ENCODE peak calls at places on chromosomes 11 and 22, in ten cellular contexts. O is CD8-positive, alpha-beta T cell; Q is ovary; B is psoas muscle; M is activated CD8-positive, alpha-beta T cell treated with anti-CD3 and anti-CD28 coated beads for 36 hours; Z is osteocyte; P is WERI-Rb-1; A is BE2C; E is Calu3; R is fibroblast of the aortic adventitia. S is an unnamed sample.
A peak's percentile ranks its signal among the peaks of the same experiment; 100 is the strongest.

GRCh38 chr11:50088231-50088630 is 55.6 kb downstream of the OR4C45 start:
- DNase-seq in A (no peak), P (no peak), M (no peak), R (no peak), Z (no peak), Q (no peak), E (no peak), O (no peak), B (no peak), S (no peak)

GRCh38 chr11:128576555-128576954 is 10.8 kb downstream of the ETS1 start:
- DNase-seq in P (no peak), E (no peak), B (no peak), A (no peak), R (no peak), Q (no peak), M (no peak), Z (no peak), O (no peak), S (no peak)

GRCh38 chr11:1746956-1747752 is 3.2 kb downstream of the IFITM10 start:
- DNase-seq in Q (no peak), B (no peak), M (no peak), R (no peak), Z (no peak), O (no peak), A (no peak), E (no peak), P (no peak), S (no peak)

GRCh38 chr22:36180038-36180880 is 19.7 kb upstream of the APOL3 start:
- DNase-seq in Z (peak; percentile 93), B (peak; percentile 86), O (peak; percentile 81), P (peak; percentile 84), A (peak; percentile 91), M (peak; percentile 94), Q (peak; percentile 87), E (peak; percentile 87), R (peak; percentile 78), S (peak; percentile 69)

GRCh38 chr22:35337932-35338331 is 38.2 kb downstream of the TOM1 start:
- DNase-seq in Z (no peak), A (no peak), B (no peak), E (no peak), M (peak; percentile 27), O (no peak), P (peak; percentile 38), Q (no peak), R (no peak), S (no peak)

GRCh38 chr22:32323513-32324164 is 34.0 kb upstream of the RFPL3 start:
- DNase-seq in Z (peak; percentile 76), R (no peak), Q (no peak), O (no peak), E (no peak), A (no peak), B (no peak), M (no peak), P (no peak), S (no peak)

GRCh38 chr22:37465721-37466120 is 20.5 kb downstream of the MFNG start:
- DNase-seq in P (no peak), Z (no peak), O (no peak), M (no peak), Q (no peak), B (no peak), A (no peak), E (no peak), R (no peak), S (no peak)

GRCh38 chr22:36641902-36642640 is 61.5 kb downstream of the CACNG2 start:
- DNase-seq in M (peak; percentile 3), P (no peak), Q (no peak), Z (no peak), B (no peak), E (no peak), A (peak; percentile 82), O (no peak), R (peak; percentile 37), S (no peak)

GRCh38 chr11:85784907-85785306 is 26.0 kb downstream of the SYTL2 start:
- DNase-seq in P (no peak), B (no peak), E (no peak), A (no peak), R (no peak), Q (no peak), M (no peak), Z (no peak), O (no peak), S (no peak)

GRCh38 chr11:102097175-102097574 is 13.1 kb upstream of the YAP1 start:
- DNase-seq in P (no peak), E (no peak), O (no peak), R (no peak), B (no peak), M (no peak), A (no peak), Q (no peak), Z (no peak), S (no peak)

GRCh38 chr22:44634426-44635321 is 67.3 kb upstream of the PRR5 start:
- DNase-seq in P (no peak), R (no peak), B (no peak), A (no peak), M (peak; percentile 36), O (no peak), Z (no peak), Q (no peak), E (no peak), S (no peak)

DNA sequence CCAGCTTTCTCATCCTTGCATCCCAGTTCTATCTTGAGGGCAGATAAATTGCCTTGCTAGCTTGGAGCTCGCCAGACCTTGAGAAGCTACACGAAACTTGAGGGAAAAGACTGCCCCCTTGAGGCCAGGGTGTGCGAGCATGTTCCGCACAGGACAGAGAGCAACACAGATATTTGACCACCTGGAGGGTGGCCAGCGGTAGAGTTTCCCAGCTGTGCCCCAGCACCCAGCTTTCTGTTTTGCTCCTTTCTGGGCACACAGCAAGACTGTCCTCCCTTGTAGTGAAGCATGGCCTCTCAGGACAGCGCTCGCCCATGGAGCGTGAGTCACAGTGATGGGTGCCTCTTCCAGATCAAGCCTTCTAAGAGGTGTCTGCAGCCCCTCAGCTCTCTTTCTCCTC is 23.5 kb downstream of the SPATA19 start:
- DNase-seq in E (peak; percentile 27), Q (no peak), B (no peak), O (no peak), P (peak; percentile 84), A (peak; percentile 71), R (no peak), M (peak; percentile 63), Z (peak; percentile 69), S (peak; percentile 55)
- TF ChIP-seq CTCF in E (peak; percentile 43), Q (no peak), B (peak; percentile 51), O (peak; percentile 32), P (peak; percentile 90), A (peak; percentile 87), R (no peak), M (peak; percentile 60), Z (peak; percentile 38), S (peak; percentile 90)

GRCh38 chr11:83881428-83881827 is 595.3 kb upstream of the CCDC90B start:
- DNase-seq in P (no peak), R (no peak), M (no peak), Z (no peak), B (no peak), O (no peak), A (no peak), E (no peak), Q (no peak), S (no peak)
- TF ChIP-seq CTCF in P (peak; percentile 7), R (no peak), M (no peak), Z (no peak), B (no peak), O (no peak), A (peak; percentile 42), E (no peak), Q (no peak), S (no peak)

GRCh38 chr11:2911088-2912037 is 17.9 kb downstream of the PHLDA2 start:
- DNase-seq in M (no peak), Z (no peak), Q (no peak), E (no peak), R (no peak), A (no peak), P (peak; percentile 35), B (no peak), O (no peak), S (no peak)

GRCh38 chr11:2912038-2912410 is 17.2 kb downstream of the PHLDA2 start:
- DNase-seq in B (no peak), Z (no peak), O (no peak), R (no peak), Q (no peak), P (no peak), M (no peak), A (no peak), E (peak; percentile 54), S (no peak)

GRCh38 chr11:2913776-2914474 is 15.3 kb downstream of the PHLDA2 start:
- DNase-seq in O (no peak), E (no peak), M (no peak), Z (no peak), A (no peak), B (no peak), P (no peak), Q (no peak), R (no peak), S (no peak)

GRCh38 chr11:2913029-2913431 is 16.2 kb downstream of the PHLDA2 start:
- DNase-seq in O (no peak), Q (no peak), B (no peak), Z (no peak), E (peak; percentile 44), P (no peak), R (peak; percentile 11), A (no peak), M (no peak), S (no peak)

GRCh38 chr11:2912498-2912897 is 16.7 kb downstream of the PHLDA2 start:
- DNase-seq in B (no peak), P (peak; percentile 33), Q (no peak), Z (peak; percentile 92), M (no peak), E (peak; percentile 98), A (peak; percentile 55), R (peak; percentile 56), O (no peak), S (no peak)
- TF ChIP-seq CTCF in B (no peak), P (no peak), Q (no peak), Z (no peak), M (no peak), E (no peak), A (no peak), R (no peak), O (no peak), S (no peak)

GRCh38 chr11:104328514-104328912 is 164.6 kb upstream of the PDGFD start:
- DNase-seq in Z (no peak), A (peak; percentile 28), O (no peak), E (no peak), M (no peak), R (no peak), B (no peak), P (no peak), Q (no peak), S (no peak)

GRCh38 chr11:104327864-104328513 is 164.0 kb upstream of the PDGFD start:
- DNase-seq in M (no peak), E (no peak), B (no peak), A (peak; percentile 67), P (no peak), Q (no peak), Z (no peak), R (no peak), O (no peak), S (no peak)

GRCh38 chr11:104333977-104334376 is 170.0 kb upstream of the PDGFD start:
- DNase-seq in A (peak; percentile 53), B (no peak), R (no peak), Z (no peak), E (no peak), P (peak; percentile 35), O (no peak), Q (no peak), M (peak; percentile 16), S (no peak)

GRCh38 chr11:104329043-104329442 is 165.1 kb upstream of the PDGFD start:
- DNase-seq in B (no peak), A (no peak), Z (no peak), P (no peak), M (no peak), E (no peak), O (no peak), R (no peak), Q (no peak), S (no peak)

GRCh38 chr11:104332110-104332509 is 168.2 kb upstream of the PDGFD start:
- DNase-seq in R (no peak), Z (no peak), M (peak; percentile 12), O (no peak), B (no peak), E (no peak), A (peak; percentile 49), Q (no peak), P (peak; percentile 43), S (no peak)
- TF ChIP-seq CTCF in R (no peak), Z (peak; percentile 30), M (no peak), O (no peak), B (no peak), E (no peak), A (peak; percentile 77), Q (no peak), P (peak; percentile 72), S (peak; percentile 52)

S was measured in progenitor cell of endocrine pancreas.